ENCODE peak calls at places on chromosomes 16 and 17, in six cellular contexts. Q is amygdala; X is iris pigment epithelial cell; Y is stimulated activated CD4-positive, alpha-beta T cell treated with anti-CD3 and anti-CD28 coated beads, TNF-alpha, amount 100 ng/mL, for 24 hours; Z is cardiac muscle cell; T is HEK293T. J is an unnamed sample.

GRCh38 chr17:73600103-73600871 is 44.0 kb downstream of the SDK2 start:
- DNase-seq in Y (no peak), Q (no peak), X (no peak), Z (peak), T (no peak), J (no peak)

GRCh38 chr17:74770498-74771318 is 5.4 kb downstream of the NAT9 start:
- DNase-seq in T (peak), Z (peak), Y (no peak), X (no peak), Q (no peak), J (no peak)

GRCh38 chr17:80599546-80600305 is 55.1 kb downstream of the RPTOR start:
- DNase-seq in Z (no peak), X (peak), Y (no peak), Q (no peak), T (no peak), J (no peak)

GRCh38 chr16:56672761-56673536 is 3.3 kb downstream of the MT1H start:
- DNase-seq in T (no peak), X (peak), Z (no peak), Q (no peak), Y (no peak), J (no peak)

GRCh38 chr17:4204190-4204589 is 59.6 kb downstream of the ANKFY1 start:
- DNase-seq in Y (no peak), Z (no peak), X (peak), Q (no peak), T (no peak), J (no peak)

GRCh38 chr16:66484453-66485213 is 57.5 kb downstream of the BEAN1 start:
- DNase-seq in Q (no peak), Z (no peak), T (no peak), X (no peak), Y (no peak), J (no peak)

GRCh38 chr16:53043462-53043861 is 9.2 kb downstream of the CHD9NB start:
- DNase-seq in T (no peak), X (no peak), Z (peak), Q (no peak), Y (no peak), J (no peak)

GRCh38 chr17:82323514-82324234 is 6.3 kb upstream of the CD7 start:
- DNase-seq in T (no peak), Z (no peak), Q (no peak), X (no peak), Y (no peak), J (no peak)

GRCh38 chr17:38815576-38816193 is 9.4 kb downstream of the CWC25 start:
- DNase-seq in Z (peak), T (no peak), Y (no peak), X (peak), Q (no peak), J (no peak)

GRCh38 chr17:72502111-72502939 is 381.5 kb downstream of the SOX9 start:
- DNase-seq in Q (no peak), Z (peak), T (no peak), Y (no peak), X (peak), J (no peak)

GRCh38 chr17:45294506-45294905 is 22.3 kb downstream of the MAP3K14 start:
- DNase-seq in X (peak), Z (peak), T (no peak), Q (no peak), Y (no peak), J (no peak)

GRCh38 chr16:85888405-85889331 is 10.3 kb upstream of the IRF8 start:
- DNase-seq in X (peak), Z (peak), Q (no peak), Y (peak), T (no peak), J (no peak)

GRCh38 chr16:30941600-30942420 is 7.1 kb upstream of the ORAI3 start:
- DNase-seq in Q (no peak), Z (peak), X (peak), Y (no peak), T (peak), J (no peak)

GRCh38 chr17:40498281-40499084 is 2.9 kb downstream of the TNS4 start:
- DNase-seq in Q (no peak), X (no peak), Z (no peak), T (no peak), Y (no peak), J (no peak)

GRCh38 chr16:49811630-49812334 is 44.1 kb downstream of the ZNF423 start:
- DNase-seq in Z (peak), Q (no peak), X (no peak), Y (no peak), T (no peak), J (no peak)

GRCh38 chr17:18191967-18192366 is 8.3 kb downstream of the ALKBH5 start:
- DNase-seq in T (no peak), X (no peak), Z (no peak), Y (no peak), Q (no peak), J (no peak)

GRCh38 chr16:84555418-84556196 is 51.1 kb upstream of the MEAK7 start:
- DNase-seq in Q (no peak), Y (no peak), Z (no peak), T (no peak), X (no peak), J (no peak)

GRCh38 chr16:75074920-75075687 is 41.5 kb downstream of the LDHD start:
- DNase-seq in X (peak), Z (peak), Y (peak), T (no peak), Q (no peak), J (no peak)

GRCh38 chr17:17186051-17186450 is 20.1 kb downstream of the PLD6 start:
- DNase-seq in T (no peak), Y (peak), Z (no peak), Q (no peak), X (peak), J (no peak)

GRCh38 chr16:27470567-27471431 is 68.8 kb downstream of the IL21R start:
- DNase-seq in Z (peak), Y (no peak), X (peak), Q (no peak), T (no peak), J (no peak)

GRCh38 chr17:43359469-43360105 is 39.2 kb upstream of the ARL4D start:
- DNase-seq in T (no peak), Y (no peak), X (no peak), Z (no peak), Q (no peak), J (no peak)

GRCh38 chr16:81780350-81780749 is 1.3 kb downstream of the PLCG2 start:
- DNase-seq in Y (no peak), X (no peak), Q (no peak), T (no peak), Z (no peak), J (no peak)

GRCh38 chr17:72107100-72107499 is 13.7 kb upstream of the SOX9 start:
- DNase-seq in X (no peak), Q (no peak), T (no peak), Z (no peak), Y (no peak), J (no peak)

GRCh38 chr17:37821025-37821713 is 76.3 kb upstream of the HNF1B start:
- DNase-seq in T (no peak), X (no peak), Z (peak), Q (no peak), Y (no peak), J (no peak)

GRCh38 chr16:87850009-87851006 is 19.0 kb downstream of the SLC7A5 start:
- DNase-seq in T (peak), Q (no peak), X (peak), Z (peak), Y (peak), J (no peak)

GRCh38 chr17:21252875-21253645 is at the start of gene NATD1:
- DNase-seq in Z (peak), Y (peak), Q (peak), X (peak), T (peak), J (peak)